ENCODE peak calls at places on chromosome 15, in four cellular contexts. L is epithelial cell of esophagus, H is AG10803, Q is fibroblast of pulmonary artery. F is an unnamed sample.

GRCh38 chr15:93311620-93312019 is 222.6 kb upstream of the RGMA start:
- DNase-seq in L (no peak), Q (no peak), H (no peak), F (no peak)

GRCh38 chr15:75170711-75171341 is 30.9 kb upstream of the C15orf39 start:
- DNase-seq in H (peak; percentile 34), Q (peak; percentile 38), L (peak; percentile 66), F (no peak)

GRCh38 chr15:40955930-40956542 is 2.8 kb downstream of the CHAC1 start:
- DNase-seq in H (no peak), L (no peak), Q (no peak), F (peak; percentile 52)

GRCh38 chr15:31202953-31203352 is 101.4 kb upstream of the TRPM1 start:
- DNase-seq in L (no peak), Q (no peak), H (no peak), F (no peak)

GRCh38 chr15:48712546-48712945 is 67.0 kb upstream of the FBN1 start:
- DNase-seq in L (no peak), Q (no peak), H (no peak), F (no peak)

GRCh38 chr15:87941606-87942005 is 314.9 kb downstream of the NTRK3 start:
- DNase-seq in Q (no peak), L (no peak), H (no peak), F (no peak)

GRCh38 chr15:66674756-66675155 is 27.3 kb upstream of the SMAD6 start:
- DNase-seq in L (no peak), H (no peak), Q (no peak), F (no peak)

GRCh38 chr15:101781927-101782326 is 21.4 kb upstream of the OR4F6 start:
- DNase-seq in H (no peak), Q (no peak), L (no peak), F (no peak)

GRCh38 chr15:47820047-47820779 is 102.9 kb downstream of the SEMA6D start:
- DNase-seq in Q (peak; percentile 78), H (peak; percentile 49), L (peak; percentile 90), F (peak; percentile 78)

GRCh38 chr15:31324739-31325431 is 1.8 kb upstream of the KLF13 start:
- DNase-seq in L (no peak), H (no peak), Q (no peak), F (no peak)

GRCh38 chr15:55194246-55194645 is 2.5 kb downstream of the RSL24D1 start:
- DNase-seq in L (peak; percentile 5), H (no peak), Q (no peak), F (peak; percentile 5)

GRCh38 chr15:63877713-63878271 is 44.0 kb upstream of the HERC1 start:
- DNase-seq in L (no peak), H (no peak), Q (no peak), F (no peak)

GRCh38 chr15:32641517-32642059 is at the start of gene SCG5:
- DNase-seq in L (peak; percentile 42), Q (peak; percentile 37), H (no peak), F (peak; percentile 63)

GRCh38 chr15:23645379-23646164 is 2.1 kb downstream of the MAGEL2 start:
- DNase-seq in H (no peak), Q (no peak), L (no peak), F (no peak)

GRCh38 chr15:66080791-66081475 is 172.6 kb downstream of the MEGF11 start:
- DNase-seq in H (peak; percentile 53), Q (peak; percentile 63), L (peak; percentile 55), F (peak; percentile 69)

GRCh38 chr15:98753726-98754125 is 105.4 kb downstream of the IGF1R start:
- DNase-seq in L (no peak), Q (no peak), H (no peak), F (peak; percentile 17)

GRCh38 chr15:42832577-42832976 is 88.0 kb downstream of the TTBK2 start:
- DNase-seq in L (peak; percentile 99), H (peak; percentile 78), Q (peak; percentile 84), F (peak; percentile 87)

GRCh38 chr15:42632100-42632675 is 56.8 kb downstream of the STARD9 start:
- DNase-seq in H (no peak), Q (no peak), L (no peak), F (no peak)

GRCh38 chr15:85494035-85494793 is 113.8 kb downstream of the AKAP13 start:
- DNase-seq in Q (peak; percentile 91), L (peak; percentile 91), H (peak; percentile 74), F (peak; percentile 90)

GRCh38 chr15:70672081-70672480 is 91.3 kb downstream of the UACA start:
- DNase-seq in Q (no peak), H (peak; percentile 51), L (no peak), F (no peak)

GRCh38 chr15:40512440-40512839 is 41.7 kb downstream of the CHST14 start:
- DNase-seq in H (no peak), Q (no peak), L (peak; percentile 59), F (no peak)

GRCh38 chr15:66269326-66270090 is 16.0 kb upstream of the MEGF11 start:
- DNase-seq in Q (peak; percentile 63), L (peak; percentile 71), H (peak; percentile 52), F (peak; percentile 23)

GRCh38 chr15:71752604-71753289 is 57.6 kb upstream of the NR2E3 start:
- DNase-seq in H (peak; percentile 88), Q (peak; percentile 95), L (peak; percentile 76), F (peak; percentile 98)

GRCh38 chr15:63363292-63363691 is 18.4 kb downstream of the CA12 start:
- DNase-seq in Q (no peak), H (no peak), L (no peak), F (no peak)

GRCh38 chr15:94324835-94325767 is 93.7 kb downstream of the MCTP2 start:
- DNase-seq in L (peak; percentile 74), H (no peak), Q (no peak), F (no peak)

GRCh38 chr15:100043732-100044131 is 298.0 kb downstream of the ADAMTS17 start:
- DNase-seq in H (no peak), L (no peak), Q (no peak), F (peak; percentile 39)
- H3K4me3 ChIP-seq in H (no peak overlapping the region), L (no peak overlapping the region), Q (no peak overlapping the region), F (no peak overlapping the region)

DNA sequence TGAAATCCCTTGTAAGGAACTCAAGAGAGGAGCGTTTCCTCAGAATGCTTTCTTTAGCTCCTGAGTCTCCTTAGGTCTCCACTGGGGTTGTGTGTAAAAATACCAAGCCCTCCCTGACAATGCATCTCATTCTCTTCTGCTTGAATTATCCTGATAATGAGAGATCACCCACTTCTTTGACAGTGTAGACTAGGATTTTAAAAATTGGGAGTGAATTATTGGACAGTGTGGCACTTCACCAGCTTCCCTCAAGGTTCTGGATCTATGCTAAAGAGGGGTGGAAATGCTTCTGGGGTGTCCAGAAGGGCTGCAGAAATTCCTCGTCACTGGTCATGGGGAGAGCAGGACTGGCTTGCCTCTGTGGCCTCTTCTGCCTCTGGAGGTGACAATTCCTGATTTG is 41.8 kb upstream of the POLG start:
- DNase-seq in Q (no peak), L (no peak), H (no peak), F (no peak)
- TF ChIP-seq CTCF in Q (no peak), L (no peak), H (no peak), F (no peak)

GRCh38 chr15:78808550-78808949 is 2.7 kb downstream of the ADAMTS7 start:
- DNase-seq in L (peak; percentile 54), Q (peak; percentile 59), H (no peak), F (peak; percentile 68)
- H3K4me3 ChIP-seq in L (no peak overlapping the region), Q (no peak overlapping the region), H (no peak overlapping the region), F (no peak overlapping the region)

GRCh38 chr15:56248276-56248675 is 4.6 kb upstream of the RFX7 start:
- DNase-seq in Q (no peak), H (no peak), L (no peak), F (no peak)

GRCh38 chr15:56247266-56247665 is 3.6 kb upstream of the RFX7 start:
- DNase-seq in L (no peak), Q (no peak), H (no peak), F (no peak)

GRCh38 chr15:56251315-56252091 is 7.8 kb upstream of the RFX7 start:
- DNase-seq in L (no peak), H (no peak), Q (no peak), F (no peak)

GRCh38 chr15:56250626-56251025 is 6.9 kb upstream of the RFX7 start:
- DNase-seq in L (no peak), Q (no peak), H (no peak), F (no peak)

GRCh38 chr15:56249080-56249479 is 5.4 kb upstream of the RFX7 start:
- DNase-seq in H (peak; percentile 62), L (peak; percentile 82), Q (peak; percentile 80), F (peak; percentile 87)
- TF ChIP-seq CTCF in H (peak; percentile 48), L (peak; percentile 62), Q (peak; percentile 53), F (peak; percentile 65)

GRCh38 chr15:57109005-57109404 is 190.6 kb downstream of the TCF12 start:
- DNase-seq in L (no peak), Q (no peak), H (no peak), F (no peak)
- H3K4me3 ChIP-seq in L (no peak overlapping the region), Q (no peak overlapping the region), H (no peak overlapping the region), F (no peak overlapping the region)

DNA sequence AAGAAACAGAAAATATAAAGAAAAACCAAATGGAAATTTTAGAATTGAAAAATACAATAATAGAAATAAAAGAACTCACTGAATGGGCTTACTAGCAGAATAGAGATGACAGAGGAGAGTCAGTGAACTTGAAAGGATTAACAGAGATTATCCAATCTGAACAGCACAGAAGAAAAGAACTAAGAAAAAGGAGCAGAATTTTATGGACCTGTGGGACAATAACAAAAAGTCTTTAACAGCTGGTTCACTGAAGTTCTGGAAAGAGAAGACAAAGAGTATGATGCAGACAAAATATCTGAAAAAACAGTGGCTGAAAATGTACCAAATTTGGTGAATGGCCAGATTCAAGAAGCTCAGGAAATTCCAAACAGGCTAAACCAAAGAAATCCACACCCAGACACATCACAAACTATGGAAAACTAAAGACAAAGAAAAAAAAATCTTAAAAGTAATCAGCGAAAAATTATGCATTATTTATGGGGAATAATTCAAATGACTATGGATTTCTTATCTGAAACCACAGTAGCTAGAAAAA is 9.7 kb upstream of the GNB5 start:
- DNase-seq in L (no peak), Q (peak; percentile 32), H (peak; percentile 23), F (no peak)
- TF ChIP-seq CTCF in L (no peak), Q (no peak), H (no peak), F (no peak)

DNA sequence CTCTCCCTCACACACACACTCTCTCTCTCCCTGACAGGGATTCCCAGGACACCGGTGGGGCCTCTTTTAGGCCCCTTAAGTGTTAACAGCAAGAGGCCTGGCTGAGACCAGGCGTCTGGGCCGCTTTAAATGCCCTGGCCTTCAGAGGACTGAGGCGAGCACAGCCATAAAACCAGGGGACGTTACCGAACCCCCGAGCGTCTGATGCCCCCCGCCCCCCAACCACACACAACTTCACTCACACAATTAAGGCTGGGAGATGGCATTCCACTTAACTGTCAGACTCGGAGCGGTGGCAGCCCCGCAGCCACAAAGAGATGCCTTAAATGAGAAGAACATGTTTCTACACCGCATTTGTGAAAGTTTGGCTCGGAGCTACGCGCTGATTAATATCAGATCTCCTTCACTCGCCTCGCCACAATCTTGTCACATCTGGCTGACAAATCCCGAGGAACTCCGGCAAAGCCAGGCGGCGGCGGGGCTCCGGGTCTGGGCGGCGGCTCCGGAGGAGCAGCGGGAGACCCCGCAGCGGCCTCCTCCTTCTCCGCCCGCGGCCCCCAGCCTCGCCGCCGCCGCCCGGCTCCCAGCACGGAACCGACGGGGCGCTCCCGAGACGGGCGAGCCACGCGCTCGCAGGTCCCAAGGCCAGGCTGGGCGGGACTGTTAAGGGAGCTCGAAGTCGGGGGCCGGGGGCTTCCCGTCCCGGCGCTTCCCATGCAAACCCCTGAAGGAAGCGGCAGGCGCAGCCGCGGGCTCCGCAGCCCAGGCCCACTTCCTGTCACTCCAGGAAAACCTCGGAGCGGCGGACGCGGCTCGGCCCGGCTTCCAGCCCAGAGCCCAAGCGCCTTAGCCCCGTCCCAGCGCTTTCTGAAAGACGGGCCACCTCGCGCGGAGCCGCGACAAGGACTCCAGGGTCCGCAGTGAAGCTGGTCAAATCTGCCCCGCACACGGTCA is 1.3 kb downstream of the BNC1 start:
- DNase-seq in Q (peak; percentile 62), H (peak; percentile 80), L (peak; percentile 41), F (peak; percentile 56)
- H3K4me3 ChIP-seq in Q (peak overlapping the region; percentile 73), H (peak overlapping the region; percentile 80), L (peak overlapping the region; percentile 85), F (peak overlapping the region; percentile 64)